ENCODE peak calls at places on chromosomes 11 and 22, in four cellular contexts. One of them, this sample, is unnamed.
A peak's percentile ranks its signal among the peaks of the same experiment; 100 is the strongest.

GRCh38 chr11:86211619-86212018 is 32.9 kb upstream of the EED start:
- DNase-seq in uterus: no peak
- DNase-seq in IMR-90: no peak
- DNase-seq in lung: no peak
- DNase-seq in this sample: no peak

GRCh38 chr11:31940396-31941037 is 129.4 kb upstream of the PAX6 start:
- DNase-seq in uterus: no peak
- DNase-seq in IMR-90: peak; percentile 30
- DNase-seq in lung: no peak
- DNase-seq in this sample: no peak

GRCh38 chr11:24779791-24780190 is 282.9 kb downstream of the LUZP2 start:
- DNase-seq in uterus: no peak
- DNase-seq in IMR-90: no peak
- DNase-seq in lung: no peak
- DNase-seq in this sample: no peak

GRCh38 chr11:77091146-77091940 is 11.3 kb upstream of the OMP start:
- DNase-seq in uterus: peak; percentile 81
- DNase-seq in IMR-90: peak; percentile 65
- DNase-seq in lung: peak; percentile 76
- DNase-seq in this sample: peak; percentile 74

GRCh38 chr11:85809881-85810280 is 1.1 kb downstream of the SYTL2 start:
- DNase-seq in uterus: peak; percentile 17
- DNase-seq in IMR-90: no peak
- DNase-seq in lung: no peak
- DNase-seq in this sample: peak; percentile 43

GRCh38 chr11:128504489-128504888 is 82.9 kb downstream of the ETS1 start:
- DNase-seq in uterus: no peak
- DNase-seq in IMR-90: no peak
- DNase-seq in lung: no peak
- DNase-seq in this sample: no peak

GRCh38 chr11:114059984-114060401 is 482 bp downstream of the ZBTB16 start:
- DNase-seq in uterus: no peak
- DNase-seq in IMR-90: no peak
- DNase-seq in lung: no peak
- DNase-seq in this sample: no peak

GRCh38 chr11:94897330-94897768 is 76.0 kb downstream of the CWC15 start:
- DNase-seq in uterus: peak; percentile 54
- DNase-seq in IMR-90: peak; percentile 45
- DNase-seq in lung: peak; percentile 53
- DNase-seq in this sample: no peak

GRCh38 chr11:120089036-120090001 is 48.6 kb downstream of the TRIM29 start:
- DNase-seq in uterus: no peak
- DNase-seq in IMR-90: no peak
- DNase-seq in lung: no peak
- DNase-seq in this sample: no peak

GRCh38 chr22:49785841-49786451 is 41.7 kb downstream of the BRD1 start:
- DNase-seq in uterus: no peak
- DNase-seq in IMR-90: no peak
- DNase-seq in lung: no peak
- DNase-seq in this sample: peak; percentile 11

GRCh38 chr11:47856186-47856585 is 8.0 kb upstream of the NUP160 start:
- DNase-seq in uterus: no peak
- DNase-seq in IMR-90: peak; percentile 58
- DNase-seq in lung: no peak
- DNase-seq in this sample: no peak

GRCh38 chr11:87097582-87097981 is 59.8 kb downstream of the TMEM135 start:
- DNase-seq in uterus: no peak
- DNase-seq in IMR-90: peak; percentile 27
- DNase-seq in lung: no peak
- DNase-seq in this sample: peak; percentile 19

GRCh38 chr11:11958403-11958802 is 50.0 kb downstream of the DKK3 start:
- DNase-seq in uterus: no peak
- DNase-seq in IMR-90: no peak
- DNase-seq in lung: no peak
- DNase-seq in this sample: no peak

GRCh38 chr11:7353100-7353499 is 101.4 kb downstream of the SYT9 start:
- DNase-seq in uterus: no peak
- DNase-seq in IMR-90: no peak
- DNase-seq in lung: no peak
- DNase-seq in this sample: no peak

GRCh38 chr11:46332568-46333128 is 14.6 kb upstream of the DGKZ start:
- DNase-seq in uterus: no peak
- DNase-seq in IMR-90: no peak
- DNase-seq in lung: no peak
- DNase-seq in this sample: no peak

GRCh38 chr22:30829901-30830550 is 135.4 kb downstream of the OSBP2 start:
- DNase-seq in uterus: no peak
- DNase-seq in IMR-90: peak; percentile 97
- DNase-seq in lung: no peak
- DNase-seq in this sample: no peak

GRCh38 chr11:78651923-78652602 is 77.4 kb upstream of the NARS2 start:
- DNase-seq in uterus: no peak
- DNase-seq in IMR-90: no peak
- DNase-seq in lung: peak; percentile 25
- DNase-seq in this sample: no peak

GRCh38 chr22:48635825-48636224 is 1191.8 kb downstream of the BRD1 start:
- DNase-seq in uterus: no peak
- DNase-seq in IMR-90: no peak
- DNase-seq in lung: no peak
- DNase-seq in this sample: no peak

GRCh38 chr11:2114430-2115241 is 24.6 kb downstream of the IGF2 start:
- DNase-seq in uterus: no peak
- DNase-seq in IMR-90: no peak
- DNase-seq in lung: no peak
- DNase-seq in this sample: no peak

GRCh38 chr11:125342281-125342980 is 153.6 kb downstream of the FEZ1 start:
- DNase-seq in uterus: peak; percentile 12
- DNase-seq in IMR-90: no peak
- DNase-seq in lung: no peak
- DNase-seq in this sample: no peak

GRCh38 chr22:21827628-21828267 is 39.7 kb downstream of the MAPK1 start:
- DNase-seq in uterus: no peak
- DNase-seq in IMR-90: no peak
- DNase-seq in lung: no peak
- DNase-seq in this sample: no peak

GRCh38 chr11:10612217-10612862 is 43.9 kb upstream of the LYVE1 start:
- DNase-seq in uterus: no peak
- DNase-seq in IMR-90: no peak
- DNase-seq in lung: no peak
- DNase-seq in this sample: no peak

GRCh38 chr11:121523581-121524232 is 70.9 kb upstream of the SORL1-AS1 start:
- DNase-seq in uterus: no peak
- DNase-seq in IMR-90: no peak
- DNase-seq in lung: no peak
- DNase-seq in this sample: no peak

GRCh38 chr11:117883063-117883462 is 6.6 kb upstream of the FXYD6 start:
- DNase-seq in uterus: peak; percentile 13
- DNase-seq in IMR-90: no peak
- DNase-seq in lung: no peak
- DNase-seq in this sample: no peak

GRCh38 chr11:117604349-117604995 is 192.5 kb downstream of the DSCAML1 start:
- DNase-seq in uterus: no peak
- DNase-seq in IMR-90: peak; percentile 32
- DNase-seq in lung: no peak
- DNase-seq in this sample: no peak

GRCh38 chr11:59097113-59097708 is 9.8 kb upstream of the FAM111B start:
- DNase-seq in uterus: peak; percentile 32
- DNase-seq in IMR-90: peak; percentile 62
- DNase-seq in lung: peak; percentile 60
- DNase-seq in this sample: no peak

GRCh38 chr22:50481440-50482106 is at the start of gene ADM2:
- DNase-seq in uterus: no peak
- DNase-seq in IMR-90: no peak
- DNase-seq in lung: no peak
- DNase-seq in this sample: peak; percentile 86

GRCh38 chr11:70771099-70771885 is 373.0 kb downstream of the CTTN start:
- DNase-seq in uterus: no peak
- DNase-seq in IMR-90: no peak
- DNase-seq in lung: no peak
- DNase-seq in this sample: no peak

GRCh38 chr22:27456696-27457503 is 344.7 kb downstream of the MN1 start:
- DNase-seq in uterus: no peak
- DNase-seq in IMR-90: peak; percentile 93
- DNase-seq in lung: no peak
- DNase-seq in this sample: no peak

GRCh38 chr22:27801616-27802388 is at the start of gene MN1:
- DNase-seq in uterus: no peak
- DNase-seq in IMR-90: peak; percentile 35
- DNase-seq in lung: no peak
- DNase-seq in this sample: peak; percentile 80

GRCh38 chr11:32153747-32154146 is 62.9 kb downstream of the RCN1 start:
- DNase-seq in uterus: no peak
- DNase-seq in IMR-90: no peak
- DNase-seq in lung: no peak
- DNase-seq in this sample: no peak

GRCh38 chr11:15875934-15876333 is 480.4 kb downstream of the SOX6 start:
- DNase-seq in uterus: no peak
- DNase-seq in IMR-90: no peak
- DNase-seq in lung: no peak
- DNase-seq in this sample: no peak

GRCh38 chr11:15875393-15875792 is 481.0 kb downstream of the SOX6 start:
- DNase-seq in uterus: no peak
- DNase-seq in IMR-90: no peak
- DNase-seq in lung: no peak
- DNase-seq in this sample: no peak

GRCh38 chr11:15871904-15872303 is 484.4 kb downstream of the SOX6 start:
- DNase-seq in uterus: no peak
- DNase-seq in IMR-90: no peak
- DNase-seq in lung: no peak
- DNase-seq in this sample: no peak

GRCh38 chr11:15874699-15875098 is 481.6 kb downstream of the SOX6 start:
- DNase-seq in uterus: no peak
- DNase-seq in IMR-90: no peak
- DNase-seq in lung: no peak
- DNase-seq in this sample: no peak

DNA sequence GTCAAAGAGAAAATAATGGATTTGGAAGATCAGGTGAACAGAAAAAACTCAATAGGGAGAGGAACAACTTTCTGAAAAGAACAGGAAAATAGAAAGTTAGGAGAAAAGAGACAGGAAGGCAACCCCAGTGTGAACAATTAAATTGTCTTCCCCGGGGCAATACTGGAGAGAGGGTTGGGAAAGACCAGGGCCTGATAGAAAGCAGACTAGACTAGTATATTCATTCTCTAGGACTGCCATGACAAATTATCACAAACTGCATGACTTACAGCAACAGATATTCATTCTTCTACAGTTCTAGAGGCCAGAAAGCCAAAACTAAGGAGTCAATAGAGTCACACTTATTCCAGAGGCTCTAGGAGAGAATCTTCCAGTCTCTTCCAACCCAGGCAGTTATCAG is 482.8 kb downstream of the SOX6 start:
- DNase-seq in uterus: no peak
- DNase-seq in IMR-90: no peak
- DNase-seq in lung: no peak
- DNase-seq in this sample: no peak
- H3K27me3 ChIP-seq in uterus: no peaks in the 10 kb centered on the region
- H3K27me3 ChIP-seq in IMR-90: no peaks in the 10 kb centered on the region
- H3K27me3 ChIP-seq in lung: no peaks in the 10 kb centered on the region
- H3K27me3 ChIP-seq in this sample: no peaks in the 10 kb centered on the region

GRCh38 chr11:34050536-34050935 is 995 bp upstream of the CAPRIN1 start:
- DNase-seq in uterus: no peak
- DNase-seq in IMR-90: peak; percentile 10
- DNase-seq in lung: no peak
- DNase-seq in this sample: no peak
- H3K4me3 ChIP-seq in uterus: peak overlapping the region; percentile 82
- H3K4me3 ChIP-seq in IMR-90: peak overlapping the region; percentile 67
- H3K4me3 ChIP-seq in lung: no peak overlapping the region
- H3K4me3 ChIP-seq in this sample: peak overlapping the region; percentile 94

GRCh38 chr11:40688369-40688768 is 771.1 kb downstream of the LRRC4C start:
- DNase-seq in uterus: no peak
- DNase-seq in IMR-90: no peak
- DNase-seq in lung: no peak
- DNase-seq in this sample: no peak
- H3K27me3 ChIP-seq in uterus: no peaks in the 10 kb centered on the region
- H3K27me3 ChIP-seq in IMR-90: no peaks in the 10 kb centered on the region
- H3K27me3 ChIP-seq in lung: no peaks in the 10 kb centered on the region
- H3K27me3 ChIP-seq in this sample: no peaks in the 10 kb centered on the region

GRCh38 chr22:36125994-36126531 is 34.5 kb downstream of the APOL3 start:
- DNase-seq in uterus: no peak
- DNase-seq in IMR-90: no peak
- DNase-seq in lung: no peak
- DNase-seq in this sample: no peak

GRCh38 chr22:36125434-36125833 is 35.1 kb downstream of the APOL3 start:
- DNase-seq in uterus: no peak
- DNase-seq in IMR-90: no peak
- DNase-seq in lung: no peak
- DNase-seq in this sample: no peak

GRCh38 chr22:36123673-36124630 is 36.6 kb downstream of the APOL3 start:
- DNase-seq in uterus: peak; percentile 94
- DNase-seq in IMR-90: peak; percentile 93
- DNase-seq in lung: peak; percentile 95
- DNase-seq in this sample: peak; percentile 95
- H3K4me3 ChIP-seq in uterus: peak overlapping the region; percentile 18
- H3K4me3 ChIP-seq in IMR-90: no peak overlapping the region
- H3K4me3 ChIP-seq in lung: no peak overlapping the region
- H3K4me3 ChIP-seq in this sample: peak overlapping the region; percentile 8

GRCh38 chr11:17719940-17720795 is 797 bp downstream of the MYOD1 start:
- DNase-seq in uterus: no peak
- DNase-seq in IMR-90: no peak
- DNase-seq in lung: no peak
- DNase-seq in this sample: no peak
- H3K27me3 ChIP-seq in uterus: no peaks in the 10 kb centered on the region
- H3K27me3 ChIP-seq in IMR-90: peaks cover 78% of the 10 kb centered on the region
- H3K27me3 ChIP-seq in lung: peaks cover 49% of the 10 kb centered on the region
- H3K27me3 ChIP-seq in this sample: peaks cover 28% of the 10 kb centered on the region

GRCh38 chr11:66592457-66593302 is at the start of the genes CCDC87 and CCS:
- DNase-seq in uterus: peak; percentile 98
- DNase-seq in IMR-90: peak; percentile 92
- DNase-seq in lung: peak; percentile 98
- DNase-seq in this sample: peak; percentile 98

GRCh38 chr11:66598993-66599392 is 6.0 kb downstream of the CCS start:
- DNase-seq in uterus: no peak
- DNase-seq in IMR-90: no peak
- DNase-seq in lung: no peak
- DNase-seq in this sample: peak; percentile 34

GRCh38 chr11:66593303-66593635 is 284 bp downstream of the CCS start:
- DNase-seq in uterus: no peak
- DNase-seq in IMR-90: no peak
- DNase-seq in lung: no peak
- DNase-seq in this sample: no peak

GRCh38 chr11:66593650-66594049 is 665 bp downstream of the CCS start:
- DNase-seq in uterus: no peak
- DNase-seq in IMR-90: no peak
- DNase-seq in lung: no peak
- DNase-seq in this sample: no peak

GRCh38 chr11:66595245-66595904 is 2.4 kb downstream of the CCS start:
- DNase-seq in uterus: no peak
- DNase-seq in IMR-90: peak; percentile 76
- DNase-seq in lung: peak; percentile 33
- DNase-seq in this sample: peak; percentile 58
- H3K4me3 ChIP-seq in uterus: no peak overlapping the region
- H3K4me3 ChIP-seq in IMR-90: no peak overlapping the region
- H3K4me3 ChIP-seq in lung: no peak overlapping the region
- H3K4me3 ChIP-seq in this sample: no peak overlapping the region

This sample was measured in pancreas.